ENCODE peak calls at places on chromosomes 11 and 22, in five cellular contexts. H is heart right ventricle; M is activated CD4-positive, alpha-beta T cell treated with anti-CD3 and anti-CD28 coated beads for 36 hours; Z is activated CD4-positive, CD25-positive, alpha-beta regulatory T cell treated with anti-CD3 and anti-CD28 coated beads, Interleukin-2, amount 50 U/mL, for 24 hours; Y is CD8-positive, alpha-beta T cell. A is an unnamed sample.

GRCh38 chr11:111001091-111001430 is 244.5 kb upstream of the POU2AF2 start:
- ATAC-seq in H (peak), M (no peak), Z (no peak), Y (no peak), A (no peak)

GRCh38 chr11:106988151-106988806 is 30.0 kb downstream of the GUCY1A2 start:
- ATAC-seq in H (peak), M (no peak), Z (no peak), Y (no peak), A (peak)

GRCh38 chr11:112834277-112834755 is 126.9 kb upstream of the NCAM1 start:
- ATAC-seq in H (peak), M (no peak), Z (no peak), Y (no peak), A (no peak)

GRCh38 chr11:44784438-44784760 is 57.6 kb downstream of the TSPAN18 start:
- ATAC-seq in H (peak), M (no peak), Z (no peak), Y (no peak), A (no peak)

GRCh38 chr11:88410636-88411035 is 73.1 kb upstream of the CTSC start:
- ATAC-seq in H (no peak), M (no peak), Z (no peak), Y (no peak), A (peak)

GRCh38 chr22:47019012-47019790 is 256.8 kb downstream of the TBC1D22A start:
- ATAC-seq in H (no peak), M (no peak), Z (no peak), Y (no peak), A (no peak)

GRCh38 chr11:48093795-48094642 is 113.7 kb downstream of the PTPRJ start:
- ATAC-seq in H (peak), M (no peak), Z (peak), Y (no peak), A (peak)

GRCh38 chr22:46545041-46545796 is 7.8 kb upstream of the CELSR1 start:
- ATAC-seq in H (no peak), M (peak), Z (no peak), Y (no peak), A (peak)

GRCh38 chr22:29062286-29062949 is 787 bp upstream of the C22orf31 start:
- ATAC-seq in H (no peak), M (no peak), Z (no peak), Y (no peak), A (no peak)

GRCh38 chr22:40504285-40505249 is 132.0 kb downstream of the MRTFA start:
- ATAC-seq in H (no peak), M (no peak), Z (no peak), Y (no peak), A (no peak)

GRCh38 chr11:69391192-69392103 is 90.0 kb upstream of the LINC01488 start:
- ATAC-seq in H (no peak), M (no peak), Z (no peak), Y (no peak), A (no peak)

GRCh38 chr22:26546282-26546681 is 34.0 kb upstream of the TFIP11 start:
- ATAC-seq in H (peak), M (no peak), Z (no peak), Y (no peak), A (no peak)

GRCh38 chr11:27553186-27553585 is 46.6 kb upstream of the LIN7C start:
- ATAC-seq in H (no peak), M (no peak), Z (no peak), Y (no peak), A (peak)

GRCh38 chr11:93694586-93694985 is 33.1 kb downstream of the CEP295 start:
- ATAC-seq in H (no peak), M (no peak), Z (no peak), Y (no peak), A (no peak)

GRCh38 chr22:35477911-35478582 is 62.6 kb upstream of the RASD2 start:
- ATAC-seq in H (peak), M (no peak), Z (no peak), Y (no peak), A (peak)

GRCh38 chr11:79366218-79366617 is 74.6 kb downstream of the TENM4 start:
- ATAC-seq in H (no peak), M (no peak), Z (no peak), Y (no peak), A (peak)

GRCh38 chr11:35779409-35779808 is 116.8 kb downstream of the TRIM44 start:
- ATAC-seq in H (no peak), M (no peak), Z (no peak), Y (no peak), A (no peak)

GRCh38 chr22:27487600-27488450 is 313.7 kb downstream of the MN1 start:
- ATAC-seq in H (no peak), M (no peak), Z (no peak), Y (no peak), A (no peak)

GRCh38 chr11:3135491-3136440 is 29.3 kb downstream of the OSBPL5 start:
- ATAC-seq in H (peak), M (no peak), Z (no peak), Y (no peak), A (no peak)

GRCh38 chr22:40300884-40301672 is 45.2 kb upstream of the ADSL start:
- ATAC-seq in H (no peak), M (peak), Z (no peak), Y (no peak), A (no peak)

GRCh38 chr22:17149073-17149815 is 9.8 kb downstream of the HDHD5 start:
- ATAC-seq in H (no peak), M (no peak), Z (no peak), Y (no peak), A (peak)

GRCh38 chr22:46746620-46747019 is 8.6 kb upstream of the CERK start:
- ATAC-seq in H (no peak), M (no peak), Z (no peak), Y (no peak), A (no peak)

GRCh38 chr11:74460481-74461154 is 6.7 kb downstream of the KCNE3 start:
- ATAC-seq in H (peak), M (no peak), Z (no peak), Y (no peak), A (no peak)

GRCh38 chr11:62404435-62404834 is 14.4 kb upstream of the SCGB1A1 start:
- ATAC-seq in H (no peak), M (no peak), Z (no peak), Y (no peak), A (no peak)

GRCh38 chr22:47274196-47274595 is 511.7 kb downstream of the TBC1D22A start:
- ATAC-seq in H (no peak), M (no peak), Z (no peak), Y (no peak), A (no peak)

GRCh38 chr22:24482586-24482985 is 12.5 kb upstream of the UPB1 start:
- ATAC-seq in H (no peak), M (no peak), Z (no peak), Y (no peak), A (peak)

GRCh38 chr11:11772865-11773515 is 68.8 kb upstream of the USP47 start:
- ATAC-seq in H (no peak), M (no peak), Z (no peak), Y (no peak), A (no peak)

GRCh38 chr11:6099577-6099976 is 7.9 kb upstream of the OR56B4 start:
- ATAC-seq in H (no peak), M (no peak), Z (no peak), Y (no peak), A (no peak)

GRCh38 chr11:86486261-86487030 is 111.8 kb downstream of the CCDC81 start:
- ATAC-seq in H (no peak), M (peak), Z (no peak), Y (peak), A (no peak)

GRCh38 chr22:35622132-35622913 is 5.2 kb upstream of the MB start:
- ATAC-seq in H (peak), M (no peak), Z (no peak), Y (no peak), A (peak)

GRCh38 chr11:75330279-75330678 is 21.2 kb downstream of the ARRB1 start:
- ATAC-seq in H (no peak), M (no peak), Z (no peak), Y (no peak), A (no peak)

GRCh38 chr11:20087118-20087521 is 73.2 kb downstream of the DBX1 start:
- ATAC-seq in H (no peak), M (no peak), Z (no peak), Y (no peak), A (no peak)

A was measured in esophagus mucosa.